ENCODE peak calls at places on chromosomes 3 and 15, in six cellular contexts. One of them, this sample, is unnamed.
A peak's percentile ranks its signal among the peaks of the same experiment; 100 is the strongest.

GRCh38 chr3:53218136-53218535 is 37.7 kb downstream of the TKT start:
- DNase-seq in breast epithelium: no peak
- DNase-seq in endothelial cell of umbilical vein: no peak
- DNase-seq in spleen: no peak
- DNase-seq in upper lobe of left lung: no peak
- DNase-seq in Panc1: no peak
- DNase-seq in this sample: no peak

GRCh38 chr3:181362378-181362777 is 349.3 kb upstream of the SOX2 start:
- DNase-seq in breast epithelium: no peak
- DNase-seq in endothelial cell of umbilical vein: no peak
- DNase-seq in spleen: no peak
- DNase-seq in upper lobe of left lung: no peak
- DNase-seq in Panc1: no peak
- DNase-seq in this sample: no peak

GRCh38 chr3:175258763-175259162 is 399.6 kb downstream of the NAALADL2 start:
- DNase-seq in breast epithelium: no peak
- DNase-seq in endothelial cell of umbilical vein: no peak
- DNase-seq in spleen: no peak
- DNase-seq in upper lobe of left lung: no peak
- DNase-seq in Panc1: no peak
- DNase-seq in this sample: no peak

GRCh38 chr3:38618343-38618742 is 31.1 kb downstream of the SCN5A start:
- DNase-seq in breast epithelium: no peak
- DNase-seq in endothelial cell of umbilical vein: no peak
- DNase-seq in spleen: peak; percentile 54
- DNase-seq in upper lobe of left lung: no peak
- DNase-seq in Panc1: no peak
- DNase-seq in this sample: no peak

GRCh38 chr15:56917652-56918045 is 795 bp upstream of the TCF12 start:
- DNase-seq in breast epithelium: no peak
- DNase-seq in endothelial cell of umbilical vein: no peak
- DNase-seq in spleen: no peak
- DNase-seq in upper lobe of left lung: peak; percentile 21
- DNase-seq in Panc1: no peak
- DNase-seq in this sample: no peak

GRCh38 chr3:4774531-4774930 is 204.7 kb upstream of the BHLHE40 start:
- DNase-seq in breast epithelium: no peak
- DNase-seq in endothelial cell of umbilical vein: no peak
- DNase-seq in spleen: no peak
- DNase-seq in upper lobe of left lung: no peak
- DNase-seq in Panc1: no peak
- DNase-seq in this sample: no peak

GRCh38 chr3:113660901-113661300 is 35.5 kb downstream of the USF3 start:
- DNase-seq in breast epithelium: no peak
- DNase-seq in endothelial cell of umbilical vein: no peak
- DNase-seq in spleen: no peak
- DNase-seq in upper lobe of left lung: no peak
- DNase-seq in Panc1: no peak
- DNase-seq in this sample: no peak

GRCh38 chr3:127684871-127685707 is 12.3 kb downstream of the ABTB1 start:
- DNase-seq in breast epithelium: peak; percentile 30
- DNase-seq in endothelial cell of umbilical vein: no peak
- DNase-seq in spleen: peak; percentile 74
- DNase-seq in upper lobe of left lung: peak; percentile 21
- DNase-seq in Panc1: no peak
- DNase-seq in this sample: no peak

GRCh38 chr3:5160926-5161858 is 26.3 kb upstream of the EDEM1 start:
- DNase-seq in breast epithelium: no peak
- DNase-seq in endothelial cell of umbilical vein: no peak
- DNase-seq in spleen: no peak
- DNase-seq in upper lobe of left lung: no peak
- DNase-seq in Panc1: no peak
- DNase-seq in this sample: no peak

GRCh38 chr3:124510290-124510689 is 220.0 kb upstream of the UMPS start:
- DNase-seq in breast epithelium: no peak
- DNase-seq in endothelial cell of umbilical vein: no peak
- DNase-seq in spleen: no peak
- DNase-seq in upper lobe of left lung: no peak
- DNase-seq in Panc1: no peak
- DNase-seq in this sample: no peak

GRCh38 chr15:42411884-42412283 is 52.6 kb downstream of the CAPN3 start:
- DNase-seq in breast epithelium: no peak
- DNase-seq in endothelial cell of umbilical vein: no peak
- DNase-seq in spleen: no peak
- DNase-seq in upper lobe of left lung: no peak
- DNase-seq in Panc1: no peak
- DNase-seq in this sample: no peak

GRCh38 chr15:42408178-42408577 is 48.9 kb downstream of the CAPN3 start:
- DNase-seq in breast epithelium: no peak
- DNase-seq in endothelial cell of umbilical vein: no peak
- DNase-seq in spleen: no peak
- DNase-seq in upper lobe of left lung: no peak
- DNase-seq in Panc1: no peak
- DNase-seq in this sample: no peak

GRCh38 chr15:42405876-42406482 is 46.7 kb downstream of the CAPN3 start:
- DNase-seq in breast epithelium: no peak
- DNase-seq in endothelial cell of umbilical vein: no peak
- DNase-seq in spleen: no peak
- DNase-seq in upper lobe of left lung: no peak
- DNase-seq in Panc1: no peak
- DNase-seq in this sample: no peak

GRCh38 chr15:42404461-42405235 is 45.3 kb downstream of the CAPN3 start:
- DNase-seq in breast epithelium: no peak
- DNase-seq in endothelial cell of umbilical vein: no peak
- DNase-seq in spleen: no peak
- DNase-seq in upper lobe of left lung: no peak
- DNase-seq in Panc1: no peak
- DNase-seq in this sample: no peak

DNA sequence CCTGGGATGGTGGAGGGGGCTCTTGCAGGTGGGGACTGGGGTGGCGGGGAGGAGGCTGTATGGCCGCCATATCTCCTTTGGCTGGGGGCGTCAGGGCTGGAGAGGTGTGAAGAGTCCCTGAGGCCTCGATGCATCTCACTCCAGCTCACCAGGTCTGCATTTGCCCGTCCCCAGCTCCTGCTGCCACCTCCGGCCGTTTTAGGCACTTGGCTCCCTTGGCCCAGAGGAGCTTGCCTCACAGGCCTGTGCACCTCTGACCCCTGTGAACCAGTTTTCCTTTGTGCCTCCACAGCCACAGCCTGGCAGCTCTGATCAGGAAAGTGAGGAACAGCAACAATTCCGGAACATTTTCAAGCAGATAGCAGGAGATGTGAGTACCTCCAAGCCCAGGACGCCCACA is 49.7 kb downstream of the CAPN3 start:
- DNase-seq in breast epithelium: no peak
- DNase-seq in endothelial cell of umbilical vein: no peak
- DNase-seq in spleen: no peak
- DNase-seq in upper lobe of left lung: no peak
- DNase-seq in Panc1: no peak
- DNase-seq in this sample: no peak
- H3K27ac ChIP-seq in breast epithelium: no peak overlapping the region
- H3K27ac ChIP-seq in endothelial cell of umbilical vein: no peak overlapping the region
- H3K27ac ChIP-seq in spleen: no peak overlapping the region
- H3K27ac ChIP-seq in upper lobe of left lung: no peak overlapping the region
- H3K27ac ChIP-seq in Panc1: no peak overlapping the region
- H3K27ac ChIP-seq in this sample: no peak overlapping the region

GRCh38 chr3:190225186-190225692 is 97.0 kb downstream of the CLDN1 start:
- DNase-seq in breast epithelium: no peak
- DNase-seq in endothelial cell of umbilical vein: peak; percentile 58
- DNase-seq in spleen: no peak
- DNase-seq in upper lobe of left lung: no peak
- DNase-seq in Panc1: peak; percentile 46
- DNase-seq in this sample: peak; percentile 25
- TF ChIP-seq CTCF in breast epithelium: peak; percentile 64
- TF ChIP-seq CTCF in endothelial cell of umbilical vein: peak; percentile 20
- TF ChIP-seq CTCF in spleen: peak; percentile 42
- TF ChIP-seq CTCF in upper lobe of left lung: peak; percentile 31
- TF ChIP-seq CTCF in Panc1: peak; percentile 61
- TF ChIP-seq CTCF in this sample: no peak

DNA sequence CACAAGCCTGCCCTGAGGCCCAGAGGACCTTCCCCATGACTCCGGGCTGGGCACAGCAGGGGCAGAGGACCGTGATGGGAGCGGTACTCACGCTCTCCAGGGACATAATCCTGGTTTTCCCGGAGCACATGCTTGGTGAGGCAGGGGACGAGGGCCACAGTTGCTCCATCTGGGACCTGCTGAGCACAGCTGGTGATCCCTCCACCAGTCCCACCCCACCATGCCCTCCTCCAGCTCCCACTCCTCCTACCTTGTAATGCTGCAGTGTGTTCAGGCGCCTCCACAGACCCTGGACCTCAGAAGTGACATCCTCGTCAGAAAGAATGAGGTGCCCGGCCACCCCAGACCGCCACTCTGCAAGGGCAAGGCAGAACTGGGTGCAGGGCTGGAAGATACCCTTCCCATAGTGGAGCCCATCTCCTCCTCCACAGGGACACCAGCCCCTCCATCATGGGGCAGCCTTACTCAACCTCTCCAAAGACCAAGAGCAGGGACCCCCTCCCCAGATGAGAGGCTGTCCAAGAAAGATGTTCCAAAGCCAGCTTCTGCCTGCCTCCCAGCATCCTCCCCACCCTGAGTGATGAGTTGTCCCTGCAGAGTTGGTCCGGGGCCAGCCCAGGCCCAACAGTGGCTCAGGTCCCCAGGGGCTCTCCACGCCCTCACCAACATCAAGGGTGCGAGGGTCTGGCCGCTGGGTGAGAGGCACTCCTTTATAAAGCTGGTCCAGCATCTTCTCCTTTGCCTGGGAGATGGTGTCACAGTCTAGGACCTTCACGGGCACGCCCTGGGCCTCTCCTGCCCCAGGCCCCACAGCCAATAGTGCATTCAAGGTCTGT is 19.5 kb downstream of the PLXNB1 start:
- DNase-seq in breast epithelium: peak; percentile 43
- DNase-seq in endothelial cell of umbilical vein: no peak
- DNase-seq in spleen: peak; percentile 40
- DNase-seq in upper lobe of left lung: peak; percentile 10
- DNase-seq in Panc1: no peak
- DNase-seq in this sample: no peak
- TF ChIP-seq POLR2AphosphoS5 in breast epithelium: no peak
- TF ChIP-seq POLR2AphosphoS5 in endothelial cell of umbilical vein: no peak
- TF ChIP-seq POLR2AphosphoS5 in spleen: no peak
- TF ChIP-seq POLR2AphosphoS5 in upper lobe of left lung: no peak
- TF ChIP-seq POLR2AphosphoS5 in Panc1: no peak
- TF ChIP-seq POLR2AphosphoS5 in this sample: no peak

GRCh38 chr15:41659190-41659589 is 1.0 kb upstream of the MGA start:
- DNase-seq in breast epithelium: no peak
- DNase-seq in endothelial cell of umbilical vein: no peak
- DNase-seq in spleen: no peak
- DNase-seq in upper lobe of left lung: no peak
- DNase-seq in Panc1: no peak
- DNase-seq in this sample: no peak

GRCh38 chr15:41653760-41654159 is 6.4 kb upstream of the MGA start:
- DNase-seq in breast epithelium: no peak
- DNase-seq in endothelial cell of umbilical vein: no peak
- DNase-seq in spleen: no peak
- DNase-seq in upper lobe of left lung: no peak
- DNase-seq in Panc1: no peak
- DNase-seq in this sample: no peak

GRCh38 chr15:41658689-41659088 is 1.5 kb upstream of the MGA start:
- DNase-seq in breast epithelium: no peak
- DNase-seq in endothelial cell of umbilical vein: no peak
- DNase-seq in spleen: no peak
- DNase-seq in upper lobe of left lung: no peak
- DNase-seq in Panc1: no peak
- DNase-seq in this sample: no peak

GRCh38 chr15:41655716-41656115 is 4.5 kb upstream of the MGA start:
- DNase-seq in breast epithelium: no peak
- DNase-seq in endothelial cell of umbilical vein: no peak
- DNase-seq in spleen: no peak
- DNase-seq in upper lobe of left lung: no peak
- DNase-seq in Panc1: no peak
- DNase-seq in this sample: no peak

DNA sequence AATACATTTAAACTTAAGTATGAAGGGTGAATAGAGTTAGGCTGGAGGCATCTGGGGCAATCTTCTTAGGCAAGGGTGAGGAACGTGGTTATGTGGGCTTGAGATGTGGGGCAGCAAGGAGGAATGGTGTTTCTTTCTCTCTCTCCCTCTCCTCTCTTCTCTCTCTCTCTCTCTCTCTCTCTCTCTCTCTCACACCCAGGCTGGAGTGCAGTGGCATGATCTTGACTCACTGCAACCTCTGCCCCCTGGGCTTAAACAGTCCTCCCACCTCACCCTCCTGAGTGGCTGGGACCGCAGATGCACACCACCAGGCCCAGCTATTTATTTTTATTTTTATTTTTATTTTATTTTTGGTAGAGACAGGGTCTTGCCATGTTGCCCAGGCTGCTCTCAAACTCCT is 4.0 kb upstream of the MGA start:
- DNase-seq in breast epithelium: no peak
- DNase-seq in endothelial cell of umbilical vein: no peak
- DNase-seq in spleen: no peak
- DNase-seq in upper lobe of left lung: no peak
- DNase-seq in Panc1: no peak
- DNase-seq in this sample: no peak
- H3K27ac ChIP-seq in breast epithelium: no peak overlapping the region
- H3K27ac ChIP-seq in endothelial cell of umbilical vein: no peak overlapping the region
- H3K27ac ChIP-seq in spleen: no peak overlapping the region
- H3K27ac ChIP-seq in upper lobe of left lung: no peak overlapping the region
- H3K27ac ChIP-seq in Panc1: peak overlapping the region; percentile 41
- H3K27ac ChIP-seq in this sample: no peak overlapping the region

DNA sequence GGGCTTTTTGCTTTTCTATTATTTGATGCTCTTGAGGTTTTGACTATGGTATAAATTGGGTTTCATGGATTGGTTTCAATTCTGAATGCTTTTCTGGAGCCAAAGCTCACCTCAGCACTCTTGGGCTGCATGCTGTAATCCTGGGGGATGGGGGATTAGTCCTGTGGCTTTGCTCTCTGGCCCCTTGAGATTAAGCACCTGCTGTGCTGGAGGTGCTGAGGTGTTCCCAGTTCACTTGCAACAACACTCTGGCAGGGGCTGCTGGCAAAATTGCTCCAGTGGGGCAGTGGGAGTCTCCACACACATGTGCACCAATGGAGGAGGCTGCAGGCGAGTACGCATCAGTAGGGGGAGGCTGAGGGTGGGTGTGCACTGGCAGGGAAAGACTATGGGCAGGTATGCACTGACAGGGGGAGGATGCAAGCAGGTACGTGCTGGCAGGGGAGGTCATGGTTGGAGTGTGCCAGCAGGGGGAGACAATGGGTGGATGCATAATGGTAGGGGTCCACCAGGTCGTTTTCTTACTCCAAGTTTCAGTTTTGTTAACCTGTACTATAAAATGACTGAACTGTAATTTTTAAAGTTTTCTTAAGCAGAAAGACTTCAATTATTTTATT is 489.2 kb downstream of the FGF12 start:
- DNase-seq in breast epithelium: no peak
- DNase-seq in endothelial cell of umbilical vein: no peak
- DNase-seq in spleen: no peak
- DNase-seq in upper lobe of left lung: no peak
- DNase-seq in Panc1: no peak
- DNase-seq in this sample: no peak
- TF ChIP-seq CTCF in breast epithelium: no peak
- TF ChIP-seq CTCF in endothelial cell of umbilical vein: no peak
- TF ChIP-seq CTCF in spleen: no peak
- TF ChIP-seq CTCF in upper lobe of left lung: no peak
- TF ChIP-seq CTCF in Panc1: no peak
- TF ChIP-seq CTCF in this sample: no peak